ENCODE peak calls at places on chromosome 9, in eight cellular contexts. V, S, E, N, H, I, U and F are unnamed samples.

GRCh38 chr9:123364241-123364824 is 8.3 kb downstream of the CRB2 start:
- DNase-seq in V (no peak), S (no peak), E (no peak), N (no peak), H (peak; percentile 88), I (peak; percentile 78), U (no peak), F (no peak)

GRCh38 chr9:121286973-121287721 is 19.2 kb downstream of the GSN start:
- DNase-seq in V (peak; percentile 94), S (peak; percentile 87), E (peak; percentile 95), N (peak; percentile 91), H (peak; percentile 97), I (peak; percentile 97), U (peak; percentile 97), F (no peak)

GRCh38 chr9:124137944-124138335 is 119.8 kb upstream of the NEK6 start:
- DNase-seq in V (no peak), S (no peak), E (no peak), N (no peak), H (no peak), I (no peak), U (no peak), F (no peak)

GRCh38 chr9:116617389-116617788 is 69.7 kb upstream of the TRIM32 start:
- DNase-seq in V (no peak), S (no peak), E (no peak), N (no peak), H (no peak), I (no peak), U (no peak), F (no peak)

GRCh38 chr9:34171753-34172535 is 6.9 kb upstream of the UBAP1 start:
- DNase-seq in V (no peak), S (peak; percentile 32), E (no peak), N (no peak), H (no peak), I (no peak), U (no peak), F (peak; percentile 74)

GRCh38 chr9:36665921-36666429 is 93.3 kb downstream of the MELK start:
- DNase-seq in V (no peak), S (no peak), E (peak; percentile 56), N (no peak), H (peak; percentile 62), I (peak; percentile 66), U (no peak), F (peak; percentile 27)

GRCh38 chr9:12699529-12699928 is 6.3 kb downstream of the TYRP1 start:
- DNase-seq in V (no peak), S (no peak), E (peak; percentile 14), N (no peak), H (peak; percentile 79), I (peak; percentile 86), U (no peak), F (no peak)

GRCh38 chr9:27528278-27528885 is 1.2 kb downstream of the MOB3B start:
- DNase-seq in V (peak; percentile 92), S (peak; percentile 91), E (peak; percentile 91), N (peak; percentile 90), H (peak; percentile 74), I (peak; percentile 60), U (no peak), F (no peak)

GRCh38 chr9:110047955-110048472 is 159.9 kb downstream of the C9orf152 start:
- DNase-seq in V (no peak), S (no peak), E (no peak), N (no peak), H (no peak), I (no peak), U (no peak), F (peak; percentile 61)

GRCh38 chr9:134870746-134871667 is 9.6 kb upstream of the FCN2 start:
- DNase-seq in V (peak; percentile 65), S (no peak), E (no peak), N (no peak), H (no peak), I (no peak), U (no peak), F (no peak)

GRCh38 chr9:99834474-99834873 is 12.8 kb downstream of the NR4A3 start:
- DNase-seq in V (no peak), S (no peak), E (no peak), N (no peak), H (no peak), I (no peak), U (no peak), F (no peak)

GRCh38 chr9:93303806-93304573 is 120.1 kb downstream of the WNK2 start:
- DNase-seq in V (peak; percentile 65), S (no peak), E (no peak), N (peak; percentile 14), H (no peak), I (no peak), U (no peak), F (no peak)

GRCh38 chr9:72217306-72217842 is 68.1 kb downstream of the GDA start:
- DNase-seq in V (no peak), S (no peak), E (peak; percentile 56), N (no peak), H (no peak), I (no peak), U (no peak), F (no peak)

GRCh38 chr9:95494416-95495371 is 22.1 kb downstream of the PTCH1 start:
- DNase-seq in V (peak; percentile 96), S (peak; percentile 82), E (no peak), N (no peak), H (no peak), I (no peak), U (no peak), F (peak; percentile 98)

GRCh38 chr9:27212191-27212590 is 84.8 kb downstream of the EQTN start:
- DNase-seq in V (no peak), S (no peak), E (peak; percentile 84), N (no peak), H (no peak), I (no peak), U (no peak), F (no peak)

GRCh38 chr9:133704711-133705181 is 33.4 kb downstream of the SARDH start:
- DNase-seq in V (peak; percentile 72), S (no peak), E (no peak), N (no peak), H (no peak), I (no peak), U (no peak), F (peak; percentile 69)

GRCh38 chr9:115939065-115939765 is 214.4 kb upstream of the PAPPA start:
- DNase-seq in V (no peak), S (no peak), E (peak; percentile 90), N (no peak), H (peak; percentile 84), I (peak; percentile 92), U (no peak), F (no peak)

GRCh38 chr9:128554155-128554862 is 1.9 kb downstream of the SPTAN1 start:
- DNase-seq in V (no peak), S (peak; percentile 49), E (peak; percentile 88), N (peak; percentile 36), H (peak; percentile 96), I (peak; percentile 97), U (peak; percentile 72), F (peak; percentile 62)

GRCh38 chr9:136556166-136556565 is 10.3 kb upstream of the NOTCH1 start:
- DNase-seq in V (no peak), S (no peak), E (no peak), N (no peak), H (no peak), I (no peak), U (no peak), F (no peak)

GRCh38 chr9:95129651-95130291 is 187.7 kb downstream of the FANCC start:
- DNase-seq in V (no peak), S (no peak), E (no peak), N (no peak), H (no peak), I (no peak), U (no peak), F (no peak)

GRCh38 chr9:3751125-3751758 is 225.4 kb upstream of the RFX3 start:
- DNase-seq in V (no peak), S (no peak), E (peak; percentile 8), N (peak; percentile 79), H (peak; percentile 66), I (peak; percentile 73), U (peak; percentile 39), F (no peak)

GRCh38 chr9:134575103-134575816 is 66.3 kb upstream of the COL5A1 start:
- DNase-seq in V (peak; percentile 22), S (no peak), E (no peak), N (peak; percentile 7), H (no peak), I (no peak), U (no peak), F (no peak)

GRCh38 chr9:2758162-2758950 is 41.0 kb downstream of the KCNV2 start:
- DNase-seq in V (no peak), S (no peak), E (peak; percentile 42), N (no peak), H (no peak), I (peak; percentile 34), U (no peak), F (no peak)

GRCh38 chr9:87386490-87386889 is 111.2 kb upstream of the DAPK1 start:
- DNase-seq in V (no peak), S (no peak), E (no peak), N (no peak), H (no peak), I (no peak), U (no peak), F (no peak)

GRCh38 chr9:93088656-93089015 is 7.4 kb upstream of the CARD19 start:
- DNase-seq in V (no peak), S (no peak), E (no peak), N (no peak), H (no peak), I (no peak), U (no peak), F (no peak)

GRCh38 chr9:131097259-131097947 is 1.1 kb downstream of the AIF1L start:
- DNase-seq in V (no peak), S (no peak), E (no peak), N (no peak), H (no peak), I (no peak), U (no peak), F (no peak)
- H3K4me3 ChIP-seq in V (peak overlapping the region; percentile 43), S (peak overlapping the region; percentile 62), E (peak overlapping the region; percentile 42), N (peak overlapping the region; percentile 64), H (peak overlapping the region; percentile 57), I (no peak overlapping the region), U (no peak overlapping the region), F (no peak overlapping the region)

GRCh38 chr9:22100626-22101025 is 91.5 kb upstream of the CDKN2B start:
- DNase-seq in V (no peak), S (no peak), E (no peak), N (no peak), H (no peak), I (no peak), U (no peak), F (peak; percentile 9)
- TF ChIP-seq CTCF in V (no peak), S (peak; percentile 24), E (peak; percentile 23), N (no peak), H (no peak), I (peak; percentile 27), U (no peak), F (peak; percentile 57)

GRCh38 chr9:69571032-69571431 is 101.1 kb downstream of the APBA1 start:
- DNase-seq in V (no peak), S (no peak), E (no peak), N (no peak), H (no peak), I (peak; percentile 13), U (no peak), F (no peak)
- H3K4me3 ChIP-seq in V (no peak overlapping the region), S (no peak overlapping the region), E (no peak overlapping the region), N (no peak overlapping the region), H (no peak overlapping the region), I (no peak overlapping the region), U (no peak overlapping the region), F (no peak overlapping the region)

DNA sequence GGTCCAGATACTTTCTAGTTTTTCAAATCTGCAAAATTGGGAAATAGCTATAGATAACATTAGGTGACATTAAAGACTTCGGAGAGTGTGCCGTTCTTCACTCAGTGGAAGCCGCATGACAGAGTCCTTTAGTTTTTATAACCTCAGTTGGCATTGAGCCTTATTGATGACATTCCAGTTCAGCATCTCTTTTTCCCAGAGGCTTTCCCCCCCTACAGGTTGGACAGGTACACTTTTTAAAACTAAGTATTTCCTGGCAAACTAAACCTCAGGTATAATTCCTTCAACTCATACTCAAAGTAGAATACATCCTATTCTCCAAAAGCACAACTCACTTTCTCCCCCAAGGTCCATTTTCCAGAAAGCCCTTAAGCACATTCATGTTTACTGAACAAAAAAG is 58.7 kb downstream of the SLC46A2 start:
- DNase-seq in V (no peak), S (no peak), E (no peak), N (no peak), H (no peak), I (no peak), U (no peak), F (no peak)
- TF ChIP-seq CTCF in V (no peak), S (no peak), E (no peak), N (no peak), H (no peak), I (no peak), U (no peak), F (peak; percentile 9)